ENCODE peak calls at places on chromosomes 5 and 9, in seven cellular contexts. C, V, W, K, T, M and S are unnamed samples.

GRCh38 chr5:80055491-80056170 is 20.5 kb downstream of the THBS4 start:
- DNase-seq in C (no peak), V (no peak), W (no peak), K (no peak), T (no peak), M (peak), S (no peak)

GRCh38 chr5:73522989-73523388 is 24.7 kb downstream of the BTF3 start:
- DNase-seq in C (no peak), V (no peak), W (no peak), K (no peak), T (no peak), M (no peak), S (no peak)

GRCh38 chr5:103433216-103433615 is 129.4 kb downstream of the NUDT12 start:
- DNase-seq in C (no peak), V (no peak), W (no peak), K (no peak), T (no peak), M (no peak), S (no peak)

GRCh38 chr9:98539954-98540353 is 168.8 kb downstream of the GABBR2 start:
- DNase-seq in C (no peak), V (no peak), W (no peak), K (no peak), T (no peak), M (no peak), S (no peak)

GRCh38 chr9:98146101-98146991 is 27.3 kb upstream of the TRIM14 start:
- DNase-seq in C (peak), V (peak), W (no peak), K (no peak), T (peak), M (peak), S (no peak)

GRCh38 chr5:151158287-151158661 is 695 bp upstream of the ANXA6 start:
- DNase-seq in C (no peak), V (no peak), W (peak), K (no peak), T (no peak), M (no peak), S (no peak)

GRCh38 chr5:64594601-64595518 is 89.0 kb downstream of the RGS7BP start:
- DNase-seq in C (no peak), V (no peak), W (no peak), K (peak), T (peak), M (no peak), S (no peak)

GRCh38 chr5:150119421-150120061 is 33.2 kb upstream of the CSF1R start:
- DNase-seq in C (no peak), V (no peak), W (no peak), K (no peak), T (no peak), M (no peak), S (no peak)

GRCh38 chr9:35760651-35761050 is 6.6 kb upstream of the MSMP start:
- DNase-seq in C (no peak), V (no peak), W (no peak), K (no peak), T (peak), M (no peak), S (no peak)

GRCh38 chr5:125227333-125228075 is 481.1 kb upstream of the ZNF608 start:
- DNase-seq in C (no peak), V (no peak), W (no peak), K (peak), T (no peak), M (no peak), S (no peak)

GRCh38 chr9:129333961-129334743 is 156.1 kb upstream of the IER5L start:
- DNase-seq in C (peak), V (peak), W (no peak), K (peak), T (peak), M (peak), S (no peak)

GRCh38 chr5:58800861-58801540 is 218.1 kb downstream of the RAB3C start:
- DNase-seq in C (no peak), V (no peak), W (no peak), K (no peak), T (no peak), M (no peak), S (no peak)

GRCh38 chr5:124697912-124698690 is 48.3 kb downstream of the ZNF608 start:
- DNase-seq in C (no peak), V (peak), W (no peak), K (no peak), T (peak), M (no peak), S (no peak)

GRCh38 chr5:1003296-1003937 is 5.2 kb upstream of the NKD2 start:
- DNase-seq in C (no peak), V (peak), W (no peak), K (no peak), T (no peak), M (peak), S (no peak)

GRCh38 chr5:132385321-132386105 is 16.0 kb downstream of the SLC22A5 start:
- DNase-seq in C (no peak), V (no peak), W (peak), K (peak), T (peak), M (no peak), S (peak)

GRCh38 chr9:120559546-120559945 is 20.4 kb downstream of the CDK5RAP2 start:
- DNase-seq in C (no peak), V (no peak), W (no peak), K (no peak), T (peak), M (no peak), S (no peak)

GRCh38 chr5:37071901-37072581 is 177.1 kb downstream of the CPLANE1 start:
- DNase-seq in C (peak), V (no peak), W (no peak), K (no peak), T (peak), M (no peak), S (no peak)

GRCh38 chr9:115137511-115137910 is 19.6 kb upstream of the TNC start:
- DNase-seq in C (no peak), V (no peak), W (no peak), K (no peak), T (no peak), M (no peak), S (no peak)

GRCh38 chr9:136119259-136120118 is 814 bp upstream of the TMEM250 start:
- DNase-seq in C (no peak), V (no peak), W (no peak), K (peak), T (peak), M (no peak), S (no peak)

GRCh38 chr9:17810728-17811634 is 232.1 kb downstream of the SH3GL2 start:
- DNase-seq in C (peak), V (peak), W (peak), K (peak), T (peak), M (no peak), S (no peak)

GRCh38 chr9:106700676-106701075 is 162.3 kb upstream of the ZNF462 start:
- DNase-seq in C (no peak), V (no peak), W (no peak), K (no peak), T (no peak), M (no peak), S (no peak)

GRCh38 chr5:96354237-96354636 is 78.8 kb downstream of the PCSK1 start:
- DNase-seq in C (no peak), V (no peak), W (no peak), K (no peak), T (no peak), M (no peak), S (no peak)

GRCh38 chr9:109742759-109743388 is 37.1 kb upstream of the PALM2AKAP2 start:
- DNase-seq in C (no peak), V (no peak), W (no peak), K (no peak), T (peak), M (no peak), S (no peak)

GRCh38 chr9:85431396-85432102 is 310.2 kb downstream of the AGTPBP1 start:
- DNase-seq in C (peak), V (no peak), W (no peak), K (no peak), T (no peak), M (no peak), S (no peak)

GRCh38 chr9:137241490-137242328 is 622 bp downstream of the TUBB4B start:
- DNase-seq in C (no peak), V (peak), W (peak), K (peak), T (peak), M (peak), S (no peak)

GRCh38 chr9:96109718-96110351 is 192.1 kb downstream of the HSD17B3 start:
- DNase-seq in C (no peak), V (no peak), W (no peak), K (no peak), T (peak), M (no peak), S (no peak)

GRCh38 chr9:116935149-116935897 is 248.2 kb downstream of the TRIM32 start:
- DNase-seq in C (no peak), V (no peak), W (no peak), K (no peak), T (no peak), M (no peak), S (no peak)

GRCh38 chr5:139100825-139101224 is 97.3 kb downstream of the SIL1 start:
- DNase-seq in C (peak), V (no peak), W (no peak), K (no peak), T (peak), M (no peak), S (no peak)

GRCh38 chr5:115471674-115472073 is 72.9 kb downstream of the FEM1C start:
- DNase-seq in C (no peak), V (peak), W (no peak), K (no peak), T (peak), M (no peak), S (no peak)

GRCh38 chr9:131282688-131283422 is 6.5 kb upstream of the FAM78A start:
- DNase-seq in C (no peak), V (peak), W (no peak), K (no peak), T (no peak), M (no peak), S (no peak)

GRCh38 chr5:149403923-149404745 is 25.0 kb upstream of the IL17B start:
- DNase-seq in C (peak), V (no peak), W (no peak), K (no peak), T (no peak), M (no peak), S (no peak)

GRCh38 chr9:78127271-78128225 is 95.9 kb upstream of the GNAQ start:
- DNase-seq in C (no peak), V (no peak), W (no peak), K (no peak), T (no peak), M (no peak), S (no peak)

GRCh38 chr9:127133739-127134167 is 11.3 kb upstream of the ANGPTL2 start:
- DNase-seq in C (no peak), V (peak), W (no peak), K (no peak), T (peak), M (no peak), S (no peak)